ENCODE peak calls at places on chromosomes 2 and 18, in five cellular contexts. G is progenitor cell of endocrine pancreas; W is GM12865; I is CD8-positive, alpha-beta T cell; Y is GM23338. F is an unnamed sample.

GRCh38 chr2:240997856-240998705 is at the start of gene SNED1:
- DNase-seq in G (peak; percentile 65), W (peak; percentile 60), I (peak; percentile 76), Y (peak; percentile 93), F (peak; percentile 67)

GRCh38 chr18:48952287-48953095 is 1.7 kb upstream of the SMAD7 start:
- DNase-seq in G (peak; percentile 65), W (peak; percentile 78), I (peak; percentile 57), Y (peak; percentile 84), F (peak; percentile 69)

GRCh38 chr2:69217333-69218080 is 169.5 kb downstream of the GFPT1 start:
- DNase-seq in G (no peak), W (no peak), I (no peak), Y (no peak), F (no peak)

GRCh38 chr2:212109217-212109616 is 429.4 kb downstream of the ERBB4 start:
- DNase-seq in G (no peak), W (no peak), I (no peak), Y (no peak), F (no peak)

GRCh38 chr2:152611458-152612231 is 105.6 kb downstream of the PRPF40A start:
- DNase-seq in G (no peak), W (peak; percentile 75), I (no peak), Y (no peak), F (peak; percentile 15)

GRCh38 chr2:209277444-209277843 is 146.4 kb upstream of the MAP2 start:
- DNase-seq in G (no peak), W (no peak), I (no peak), Y (peak; percentile 9), F (no peak)

GRCh38 chr2:231227309-231228162 is 29.1 kb downstream of the ARMC9 start:
- DNase-seq in G (peak; percentile 24), W (peak; percentile 90), I (peak; percentile 27), Y (peak; percentile 92), F (no peak)

GRCh38 chr2:4981802-4982409 is 710.3 kb upstream of the SOX11 start:
- DNase-seq in G (no peak), W (no peak), I (no peak), Y (no peak), F (no peak)

GRCh38 chr2:15708865-15709820 is 117.5 kb downstream of the DDX1 start:
- DNase-seq in G (no peak), W (no peak), I (no peak), Y (no peak), F (no peak)

GRCh38 chr2:2845267-2845666 is 514.2 kb upstream of the MYT1L start:
- DNase-seq in G (no peak), W (no peak), I (no peak), Y (no peak), F (no peak)

GRCh38 chr18:37364237-37364636 is 201.4 kb downstream of the CELF4 start:
- DNase-seq in G (no peak), W (no peak), I (no peak), Y (no peak), F (no peak)

GRCh38 chr2:96325038-96325883 is at the start of gene ITPRIPL1:
- DNase-seq in G (no peak), W (peak; percentile 46), I (peak; percentile 33), Y (peak; percentile 69), F (peak; percentile 46)

GRCh38 chr2:45568935-45569334 is 42.1 kb downstream of the SRBD1 start:
- DNase-seq in G (no peak), W (no peak), I (no peak), Y (no peak), F (no peak)

GRCh38 chr18:27378396-27379094 is 193.4 kb upstream of the CHST9 start:
- DNase-seq in G (no peak), W (peak; percentile 24), I (no peak), Y (no peak), F (no peak)

GRCh38 chr2:161905389-161906046 is 168.5 kb downstream of the DPP4 start:
- DNase-seq in G (no peak), W (peak; percentile 41), I (no peak), Y (no peak), F (no peak)

GRCh38 chr2:128305555-128306080 is 13.1 kb downstream of the HS6ST1 start:
- DNase-seq in G (no peak), W (peak; percentile 27), I (no peak), Y (no peak), F (no peak)

GRCh38 chr2:39737661-39738060 is 41.4 kb downstream of the THUMPD2 start:
- DNase-seq in G (no peak), W (no peak), I (no peak), Y (peak; percentile 59), F (no peak)

GRCh38 chr2:79001285-79001684 is 24.2 kb upstream of the REG3G start:
- DNase-seq in G (no peak), W (no peak), I (no peak), Y (no peak), F (no peak)

GRCh38 chr2:240510513-240511210 is 47.1 kb downstream of the ANKMY1 start:
- DNase-seq in G (no peak), W (no peak), I (no peak), Y (no peak), F (no peak)

GRCh38 chr2:12778369-12778768 is 61.6 kb downstream of the TRIB2 start:
- DNase-seq in G (no peak), W (no peak), I (no peak), Y (peak; percentile 76), F (no peak)

GRCh38 chr2:215870088-215870490 is 143.3 kb downstream of the MREG start:
- DNase-seq in G (no peak), W (no peak), I (no peak), Y (no peak), F (no peak)

GRCh38 chr2:230176996-230177395 is 42.8 kb downstream of the SP110 start:
- DNase-seq in G (no peak), W (no peak), I (no peak), Y (no peak), F (no peak)

GRCh38 chr2:155902635-155903034 is 429.9 kb downstream of the NR4A2 start:
- DNase-seq in G (no peak), W (no peak), I (no peak), Y (no peak), F (no peak)

GRCh38 chr2:239294571-239295054 is 106.2 kb downstream of the HDAC4 start:
- DNase-seq in G (no peak), W (no peak), I (no peak), Y (no peak), F (no peak)

GRCh38 chr2:101341901-101342624 is 33.6 kb upstream of the RNF149 start:
- DNase-seq in G (peak; percentile 65), W (peak; percentile 65), I (peak; percentile 71), Y (peak; percentile 95), F (peak; percentile 55)

GRCh38 chr2:154623819-154624218 is 74.7 kb upstream of the KCNJ3 start:
- DNase-seq in G (peak; percentile 16), W (peak; percentile 69), I (no peak), Y (peak; percentile 74), F (no peak)

GRCh38 chr2:38164881-38165280 is 88.9 kb upstream of the CYP1B1 start:
- DNase-seq in G (no peak), W (peak; percentile 75), I (no peak), Y (no peak), F (peak; percentile 15)

DNA sequence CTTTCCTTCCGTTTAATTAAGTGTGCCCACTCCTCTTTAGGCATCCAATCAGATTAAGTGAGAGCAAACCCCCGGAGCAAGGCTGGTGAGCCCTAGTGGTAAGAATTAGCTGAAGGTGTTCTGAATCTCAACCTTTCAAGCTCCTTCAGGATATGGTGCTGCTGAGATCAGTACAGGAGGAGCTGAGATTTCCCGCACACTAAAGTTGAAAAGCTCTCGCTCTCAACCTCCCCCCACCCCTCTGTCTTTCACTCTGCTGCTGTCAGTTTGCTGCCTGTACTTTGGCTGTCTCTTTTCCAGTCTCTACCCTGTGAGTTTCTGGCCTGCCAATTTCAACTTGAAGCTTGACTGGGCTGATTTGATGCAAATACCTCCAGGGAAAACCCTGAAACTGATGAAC is 15.7 kb downstream of the ZEB2 start:
- DNase-seq in G (no peak), W (no peak), I (no peak), Y (peak; percentile 80), F (no peak)
- TF ChIP-seq CTCF in G (peak; percentile 16), W (no peak), I (no peak), Y (peak; percentile 42), F (no peak)

DNA sequence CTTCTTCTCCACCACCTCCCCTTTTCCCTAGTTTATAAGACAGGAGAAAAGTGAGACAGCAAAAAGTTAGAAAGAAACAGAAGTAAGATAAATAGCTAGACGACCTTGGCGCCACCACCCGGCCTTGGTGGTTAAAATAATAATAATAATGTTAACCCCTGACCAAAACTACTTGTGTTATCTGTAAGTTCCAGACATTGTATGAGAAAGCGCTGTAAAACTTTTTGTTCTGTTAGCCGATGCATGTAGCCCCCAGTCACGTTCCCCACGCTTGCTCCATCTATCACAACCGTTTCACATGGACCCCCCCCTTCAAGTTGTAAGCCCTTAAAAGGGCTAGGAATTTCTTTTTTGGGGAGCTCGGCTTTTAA is 1.5 kb upstream of the BUB1 start:
- DNase-seq in G (no peak), W (peak; percentile 26), I (no peak), Y (no peak), F (no peak)
- TF ChIP-seq CTCF in G (no peak), W (no peak), I (no peak), Y (peak; percentile 19), F (no peak)

DNA sequence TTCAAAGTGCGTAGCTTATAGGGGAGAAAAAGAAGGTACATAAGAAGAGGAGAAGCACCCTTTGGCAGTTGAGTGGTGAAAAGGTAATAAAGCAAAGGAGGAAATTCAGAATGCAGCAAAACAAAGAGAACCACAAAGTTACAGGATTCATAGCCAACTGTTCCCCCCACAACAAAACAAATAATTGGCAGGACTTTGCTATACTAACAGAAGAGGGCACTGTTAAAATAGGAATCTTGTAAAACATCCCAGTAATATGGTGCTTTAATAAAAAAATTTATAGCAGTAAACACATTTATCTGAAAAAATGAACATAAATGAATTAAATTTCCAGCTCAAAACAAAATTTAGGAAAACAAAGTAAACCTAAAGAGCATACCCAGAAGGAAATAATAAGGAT is 42.3 kb downstream of the R3HDM1 start:
- DNase-seq in G (no peak), W (no peak), I (no peak), Y (no peak), F (no peak)
- TF ChIP-seq CTCF in G (no peak), W (no peak), I (no peak), Y (peak; percentile 33), F (no peak)

DNA sequence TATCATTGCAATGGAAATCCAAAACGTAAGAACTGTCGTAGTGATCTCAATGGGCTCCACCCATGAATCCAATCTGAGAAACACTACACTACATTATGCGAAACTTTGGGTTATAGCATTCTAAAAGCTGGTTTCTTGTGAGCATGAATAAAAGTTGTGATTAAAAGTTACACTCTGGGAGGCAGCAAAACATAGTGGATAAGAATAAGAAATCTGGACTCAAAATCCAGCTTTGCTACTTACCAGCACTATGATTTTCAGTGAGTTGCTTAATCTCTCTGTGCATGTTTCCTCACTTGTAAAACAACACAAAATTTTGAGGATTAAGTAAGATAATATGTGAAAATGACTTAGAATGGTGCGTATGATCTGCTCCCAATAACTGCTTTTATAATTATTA is 25.7 kb upstream of the THOC1 start:
- DNase-seq in G (no peak), W (no peak), I (no peak), Y (no peak), F (no peak)
- TF ChIP-seq CTCF in G (no peak), W (no peak), I (no peak), Y (no peak), F (no peak)